ENCODE peak calls at places on chromosomes 6 and 20, in six cellular contexts. H is bronchial epithelial cell, R is caudate nucleus, N is GDM1, C is HTR-8/SVneo, G is NCI-H1417. S is an unnamed sample.

GRCh38 chr20:62831854-62832211 is 15.0 kb downstream of the COL9A3 start:
- DNase-seq in H (no peak), R (no peak), N (no peak), C (no peak), G (no peak), S (no peak)

GRCh38 chr6:84835340-84835739 is 70.9 kb upstream of the TBX18 start:
- DNase-seq in H (no peak), R (no peak), N (no peak), C (no peak), G (no peak), S (no peak)

GRCh38 chr20:41437836-41438235 is 71.2 kb upstream of the EMILIN3 start:
- DNase-seq in H (peak; percentile 3), R (no peak), N (no peak), C (no peak), G (no peak), S (no peak)

GRCh38 chr6:42335896-42336295 is 115.8 kb downstream of the TRERF1 start:
- DNase-seq in H (no peak), R (no peak), N (no peak), C (no peak), G (no peak), S (no peak)

GRCh38 chr6:4055420-4056041 is 23.4 kb downstream of the FAM217A start:
- DNase-seq in H (peak; percentile 95), R (no peak), N (no peak), C (peak; percentile 60), G (no peak), S (no peak)

GRCh38 chr6:33770116-33770832 is 18.7 kb downstream of the LEMD2 start:
- DNase-seq in H (no peak), R (no peak), N (no peak), C (no peak), G (no peak), S (no peak)

GRCh38 chr6:130937942-130938604 is 110.9 kb downstream of the SMLR1 start:
- DNase-seq in H (no peak), R (no peak), N (no peak), C (no peak), G (no peak), S (no peak)

GRCh38 chr6:159983641-159984080 is 14.8 kb downstream of the IGF2R start:
- DNase-seq in H (no peak), R (no peak), N (no peak), C (no peak), G (no peak), S (no peak)

GRCh38 chr6:37459981-37460800 is 27.2 kb downstream of the CMTR1 start:
- DNase-seq in H (no peak), R (no peak), N (no peak), C (no peak), G (peak; percentile 68), S (no peak)

GRCh38 chr20:57428611-57429496 is 37.7 kb downstream of the RBM38 start:
- DNase-seq in H (no peak), R (peak; percentile 22), N (no peak), C (no peak), G (no peak), S (no peak)

GRCh38 chr20:55893031-55893430 is 112.3 kb downstream of the CBLN4 start:
- DNase-seq in H (peak; percentile 56), R (no peak), N (no peak), C (no peak), G (no peak), S (no peak)

GRCh38 chr20:5065489-5066383 is 54.0 kb downstream of the PCNA start:
- DNase-seq in H (peak; percentile 98), R (no peak), N (no peak), C (peak; percentile 89), G (no peak), S (peak; percentile 78)

GRCh38 chr20:16926626-16927025 is 178.5 kb downstream of the OTOR start:
- DNase-seq in H (no peak), R (no peak), N (no peak), C (no peak), G (no peak), S (no peak)

GRCh38 chr20:49794336-49795124 is 18.1 kb upstream of the SLC9A8 start:
- DNase-seq in H (peak; percentile 43), R (no peak), N (no peak), C (no peak), G (no peak), S (peak; percentile 80)

GRCh38 chr6:109927052-109927451 is 51.1 kb upstream of the GPR6 start:
- DNase-seq in H (peak; percentile 23), R (no peak), N (no peak), C (no peak), G (no peak), S (no peak)

GRCh38 chr6:167774881-167775280 is 51.8 kb upstream of the AFDN start:
- DNase-seq in H (no peak), R (no peak), N (no peak), C (no peak), G (no peak), S (no peak)

GRCh38 chr6:1103945-1104623 is 207.8 kb upstream of the FOXQ1 start:
- DNase-seq in H (no peak), R (no peak), N (no peak), C (no peak), G (no peak), S (no peak)

GRCh38 chr6:128882991-128883571 is at the start of gene LAMA2:
- DNase-seq in H (peak; percentile 21), R (peak; percentile 53), N (no peak), C (no peak), G (no peak), S (peak; percentile 78)

GRCh38 chr6:33752139-33753015 is 5.7 kb upstream of the IP6K3 start:
- DNase-seq in H (peak; percentile 51), R (no peak), N (no peak), C (peak; percentile 50), G (peak; percentile 70), S (no peak)

GRCh38 chr6:39617023-39617422 is 108.2 kb downstream of the KIF6 start:
- DNase-seq in H (no peak), R (no peak), N (no peak), C (no peak), G (no peak), S (no peak)

GRCh38 chr20:63440366-63440955 is 32.0 kb downstream of the KCNQ2 start:
- DNase-seq in H (no peak), R (no peak), N (no peak), C (no peak), G (no peak), S (no peak)

GRCh38 chr6:109118337-109118736 is 23.0 kb downstream of the CEP57L1 start:
- DNase-seq in H (no peak), R (no peak), N (no peak), C (no peak), G (no peak), S (no peak)

GRCh38 chr20:56861590-56861989 is 232.5 kb downstream of the TFAP2C start:
- DNase-seq in H (no peak), R (no peak), N (no peak), C (no peak), G (no peak), S (no peak)

GRCh38 chr6:131212928-131213327 is 77.7 kb downstream of the AKAP7 start:
- DNase-seq in H (no peak), R (no peak), N (no peak), C (no peak), G (no peak), S (no peak)

GRCh38 chr20:5862703-5863039 is 87.7 kb downstream of the TRMT6 start:
- DNase-seq in H (no peak), R (no peak), N (no peak), C (no peak), G (no peak), S (no peak)

GRCh38 chr6:48611332-48611731 is 500.3 kb upstream of the PTCHD4 start:
- DNase-seq in H (no peak), R (no peak), N (no peak), C (no peak), G (no peak), S (no peak)

GRCh38 chr6:129501401-129502051 is 208.5 kb downstream of the ARHGAP18 start:
- DNase-seq in H (peak; percentile 97), R (no peak), N (peak; percentile 45), C (peak; percentile 62), G (no peak), S (peak; percentile 74)

GRCh38 chr6:36735110-36735971 is 37.7 kb downstream of the RAB44 start:
- DNase-seq in H (peak; percentile 92), R (no peak), N (no peak), C (peak; percentile 55), G (no peak), S (peak; percentile 83)

GRCh38 chr6:136510782-136511181 is 39.4 kb downstream of the MAP7 start:
- DNase-seq in H (peak; percentile 51), R (no peak), N (no peak), C (no peak), G (no peak), S (no peak)

GRCh38 chr6:35194390-35194789 is 19.4 kb upstream of the SCUBE3 start:
- DNase-seq in H (no peak), R (no peak), N (no peak), C (no peak), G (no peak), S (no peak)

GRCh38 chr20:31496761-31497295 is 17.4 kb upstream of the HM13 start:
- DNase-seq in H (no peak), R (no peak), N (no peak), C (no peak), G (no peak), S (no peak)

S was measured in upper lobe of right lung.